ENCODE peak calls at places on chromosomes 3 and 15, in four cellular contexts. S is HepG2, H is SK-N-SH, U is GM12878. N is an unnamed sample.
A peak's percentile ranks its signal among the peaks of the same experiment; 100 is the strongest.

GRCh38 chr3:187165144-187165543 is 25.8 kb upstream of the RPL39L start:
- DNase-seq in S (peak; percentile 58), H (peak; percentile 41), U (no peak), N (peak; percentile 51)

GRCh38 chr3:149898771-149899170 is 71.9 kb downstream of the PFN2 start:
- DNase-seq in S (no peak), H (no peak), U (no peak), N (no peak)

GRCh38 chr3:134603480-134603879 is 47.3 kb downstream of the KY start:
- DNase-seq in S (no peak), H (no peak), U (no peak), N (no peak)

GRCh38 chr15:92164327-92165000 is 229.2 kb upstream of the ST8SIA2 start:
- DNase-seq in S (peak; percentile 88), H (no peak), U (no peak), N (no peak)

GRCh38 chr3:188153498-188153948 is 434 bp upstream of the LPP start:
- DNase-seq in S (peak; percentile 88), H (peak; percentile 58), U (no peak), N (peak; percentile 74)

GRCh38 chr15:63843901-63844317 is 10.2 kb upstream of the HERC1 start:
- DNase-seq in S (no peak), H (no peak), U (no peak), N (no peak)

GRCh38 chr3:15778332-15778858 is 19.4 kb downstream of the ANKRD28 start:
- DNase-seq in S (no peak), H (no peak), U (no peak), N (no peak)

GRCh38 chr15:25803541-25803940 is 59.6 kb downstream of the ATP10A start:
- DNase-seq in S (no peak), H (no peak), U (no peak), N (no peak)

GRCh38 chr3:147406255-147407023 is at the start of gene ZIC4:
- DNase-seq in S (no peak), H (no peak), U (no peak), N (no peak)

GRCh38 chr3:150210461-150211110 is 197.5 kb upstream of the TSC22D2 start:
- DNase-seq in S (no peak), H (no peak), U (no peak), N (no peak)

GRCh38 chr15:98855815-98856539 is 151.6 kb downstream of the PGPEP1L start:
- DNase-seq in S (no peak), H (no peak), U (no peak), N (no peak)
- TF ChIP-seq FOXM1 in S (no peak), H (no peak), U (no peak), N (no peak)

GRCh38 chr3:171225698-171226097 is 199.2 kb upstream of the SLC2A2 start:
- DNase-seq in S (no peak), H (no peak), U (no peak), N (no peak)
- TF ChIP-seq FOXM1 in S (no peak), H (no peak), U (no peak), N (no peak)

DNA sequence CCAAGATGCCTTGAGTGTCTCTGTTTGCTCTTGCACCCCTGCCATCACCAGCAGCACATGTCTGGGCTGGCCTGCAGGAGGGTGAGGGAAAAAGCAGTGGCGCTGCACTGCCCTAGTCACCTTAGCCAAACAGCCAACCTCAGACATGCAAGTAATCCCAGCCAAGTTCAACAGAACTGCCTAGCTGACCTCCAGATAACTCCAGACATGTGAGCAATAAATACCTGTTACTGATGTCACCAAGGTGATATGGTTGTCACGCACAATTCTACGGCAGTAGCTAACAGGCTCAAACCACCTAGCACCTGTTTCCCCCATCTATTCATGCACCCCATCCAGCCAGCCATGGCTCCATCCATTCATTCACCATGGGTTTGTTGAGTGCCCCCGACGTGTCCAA is 99.9 kb downstream of the SRGAP3 start:
- DNase-seq in S (no peak), H (no peak), U (no peak), N (no peak)
- TF ChIP-seq FOXM1 in S (no peak), H (no peak), U (no peak), N (no peak)

DNA sequence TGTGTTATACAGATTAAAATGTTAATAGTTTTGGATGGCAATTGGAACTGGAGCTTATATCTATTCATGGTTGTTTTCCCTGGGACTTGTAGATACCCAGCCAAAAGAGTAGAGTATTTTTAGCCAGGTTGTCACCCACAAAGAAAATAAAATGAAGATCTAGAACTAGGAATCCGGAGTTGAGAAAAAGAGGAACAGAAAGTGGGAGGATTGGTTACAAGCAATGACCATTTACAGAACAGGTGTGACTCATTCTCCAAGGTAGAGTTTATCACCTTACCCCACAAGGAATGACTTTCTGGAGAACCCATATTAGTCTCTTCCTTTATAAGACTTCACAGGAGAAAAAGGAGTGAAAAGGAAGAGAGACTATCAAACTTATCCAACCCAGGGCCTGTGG is 99.8 kb downstream of the TMEM108 start:
- DNase-seq in S (no peak), H (no peak), U (peak; percentile 52), N (no peak)
- TF ChIP-seq FOXM1 in S (no peak), H (no peak), U (peak; percentile 31), N (no peak)

GRCh38 chr3:50651445-50651844 is 23.3 kb upstream of the DOCK3 start:
- DNase-seq in S (no peak), H (no peak), U (no peak), N (no peak)

GRCh38 chr3:50654196-50654595 is 20.5 kb upstream of the DOCK3 start:
- DNase-seq in S (no peak), H (no peak), U (no peak), N (no peak)

GRCh38 chr3:50655009-50655830 is 19.5 kb upstream of the DOCK3 start:
- DNase-seq in S (no peak), H (no peak), U (no peak), N (no peak)

GRCh38 chr3:50651875-50652529 is 22.7 kb upstream of the DOCK3 start:
- DNase-seq in S (no peak), H (no peak), U (no peak), N (no peak)

GRCh38 chr3:50652709-50653108 is 22.0 kb upstream of the DOCK3 start:
- DNase-seq in S (peak; percentile 43), H (peak; percentile 45), U (peak; percentile 5), N (peak; percentile 31)
- TF ChIP-seq FOXM1 in S (no peak), H (no peak), U (no peak), N (no peak)

GRCh38 chr3:114496021-114496434 is 202.2 kb downstream of the TIGIT start:
- DNase-seq in S (peak; percentile 10), H (no peak), U (no peak), N (no peak)
- TF ChIP-seq FOXM1 in S (no peak), H (no peak), U (no peak), N (no peak)

DNA sequence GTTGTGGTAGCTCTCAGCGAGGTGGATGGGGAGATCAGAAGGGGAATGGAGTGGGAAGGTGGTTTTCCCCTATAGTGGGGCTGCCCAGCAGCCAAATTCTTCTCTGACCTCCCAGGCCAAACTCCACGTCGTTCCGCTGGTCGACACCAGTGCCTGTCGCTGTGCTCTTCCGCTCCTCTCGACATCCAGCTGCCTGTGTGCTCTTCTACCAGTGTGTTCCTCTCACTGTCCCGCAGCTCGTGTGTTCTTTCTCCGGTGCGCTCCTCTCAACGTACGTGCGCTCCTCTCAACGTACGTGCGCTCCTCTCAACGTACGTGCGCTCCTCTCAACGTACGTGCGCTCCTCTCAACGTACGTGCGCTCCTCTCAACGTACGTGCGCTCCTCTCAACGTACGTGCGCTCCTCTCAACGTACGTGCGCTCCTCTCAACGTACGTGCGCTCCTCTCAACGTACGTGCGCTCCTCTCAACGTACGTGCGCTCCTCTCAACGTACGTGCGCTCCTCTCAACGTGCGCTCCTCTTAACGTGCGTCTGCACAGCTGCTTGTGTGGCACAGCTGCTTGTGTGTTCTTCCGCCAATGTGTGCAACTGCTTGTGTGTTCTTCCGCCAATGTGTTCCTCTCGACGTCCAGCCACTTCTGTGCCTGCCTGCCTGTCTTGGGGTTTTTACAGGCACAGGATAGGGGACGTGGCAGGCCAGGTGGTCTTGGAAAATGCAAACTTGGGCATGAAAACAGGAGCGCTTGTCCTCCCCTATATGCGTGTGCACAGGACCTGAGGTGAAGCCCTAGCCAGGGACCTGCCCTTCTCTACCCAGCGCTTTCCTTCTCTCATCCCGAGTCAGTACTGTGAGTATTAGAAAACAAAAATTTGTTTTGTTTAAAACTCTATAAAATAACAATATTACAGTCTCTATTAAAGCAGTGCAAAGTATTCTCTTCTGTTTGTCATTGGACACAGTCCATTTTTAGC is 991.1 kb downstream of the GBE1 start:
- DNase-seq in S (no peak), H (no peak), U (peak; percentile 17), N (no peak)
- TF ChIP-seq FOXM1 in S (no peak), H (no peak), U (no peak), N (no peak)

DNA sequence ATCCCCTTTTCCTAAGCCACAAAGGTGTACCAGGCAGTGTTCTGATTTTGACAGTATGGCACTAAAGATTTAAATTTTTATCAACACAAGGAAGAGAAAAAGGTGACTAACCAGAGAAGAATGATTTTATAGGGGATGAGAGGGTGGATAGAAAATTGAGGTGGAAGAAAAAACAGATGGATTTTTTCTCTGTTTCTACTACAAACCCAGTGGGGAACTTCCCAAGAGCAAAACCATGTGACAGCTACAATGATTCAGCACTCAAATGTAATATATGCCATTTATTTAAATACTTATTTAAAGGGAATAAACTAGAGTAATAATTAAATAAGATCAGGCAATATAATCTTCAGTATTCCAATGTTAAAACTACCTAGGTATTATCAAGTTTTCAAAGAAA is 11.1 kb downstream of the DCUN1D1 start:
- DNase-seq in S (no peak), H (no peak), U (no peak), N (no peak)
- TF ChIP-seq FOXM1 in S (no peak), H (no peak), U (no peak), N (no peak)

GRCh38 chr3:181844227-181844626 is 132.5 kb downstream of the SOX2 start:
- DNase-seq in S (no peak), H (no peak), U (no peak), N (no peak)
- TF ChIP-seq FOXM1 in S (no peak), H (no peak), U (no peak), N (no peak)